ENCODE peak calls at places on chromosomes 11 and 22, in ten cellular contexts. Y, L, Z, M, H, J, B, A, E and G are unnamed samples.

GRCh38 chr22:41429232-41429945 is 17.2 kb downstream of the TOB2 start:
- DNase-seq in Y (no peak), L (no peak), Z (no peak), M (no peak), H (no peak), J (no peak), B (no peak), A (peak; percentile 69), E (no peak), G (no peak)

GRCh38 chr11:57434640-57435546 is 8.0 kb upstream of the SLC43A3 start:
- DNase-seq in Y (no peak), L (no peak), Z (peak; percentile 95), M (no peak), H (no peak), J (no peak), B (no peak), A (peak; percentile 97), E (peak; percentile 53), G (no peak)

GRCh38 chr11:393219-394033 is 583 bp upstream of the PKP3 start:
- DNase-seq in Y (no peak), L (no peak), Z (peak; percentile 72), M (no peak), H (no peak), J (no peak), B (no peak), A (peak; percentile 85), E (peak; percentile 53), G (no peak)

GRCh38 chr11:2885017-2885675 is 429 bp downstream of the CDKN1C start:
- DNase-seq in Y (no peak), L (no peak), Z (peak; percentile 65), M (no peak), H (peak; percentile 88), J (peak; percentile 50), B (peak; percentile 32), A (no peak), E (no peak), G (peak; percentile 96)

GRCh38 chr22:48071828-48072227 is 1309.4 kb downstream of the TBC1D22A start:
- DNase-seq in Y (no peak), L (no peak), Z (no peak), M (no peak), H (no peak), J (no peak), B (no peak), A (no peak), E (no peak), G (no peak)

GRCh38 chr11:66867425-66868040 is 10.7 kb downstream of the LRFN4 start:
- DNase-seq in Y (no peak), L (no peak), Z (no peak), M (no peak), H (no peak), J (no peak), B (no peak), A (no peak), E (no peak), G (no peak)

GRCh38 chr11:9600651-9601040 is 27.2 kb downstream of the WEE1 start:
- DNase-seq in Y (no peak), L (no peak), Z (no peak), M (no peak), H (no peak), J (no peak), B (no peak), A (peak; percentile 97), E (no peak), G (no peak)

GRCh38 chr22:36252754-36253522 is at the start of gene APOL1:
- DNase-seq in Y (no peak), L (no peak), Z (peak; percentile 39), M (no peak), H (no peak), J (peak; percentile 46), B (no peak), A (peak; percentile 56), E (no peak), G (no peak)

GRCh38 chr11:69434341-69434960 is 47.0 kb upstream of the LINC01488 start:
- DNase-seq in Y (no peak), L (no peak), Z (no peak), M (no peak), H (peak; percentile 56), J (no peak), B (no peak), A (no peak), E (no peak), G (no peak)

GRCh38 chr22:43432883-43433415 is 21.1 kb downstream of the MPPED1 start:
- DNase-seq in Y (no peak), L (no peak), Z (no peak), M (no peak), H (no peak), J (no peak), B (no peak), A (no peak), E (no peak), G (no peak)

GRCh38 chr11:86798988-86799387 is 1.4 kb upstream of the PRSS23 start:
- DNase-seq in Y (no peak), L (no peak), Z (peak; percentile 87), M (no peak), H (no peak), J (no peak), B (no peak), A (peak; percentile 73), E (peak; percentile 78), G (no peak)

GRCh38 chr22:40224702-40225101 is 47.0 kb downstream of the TNRC6B start:
- DNase-seq in Y (no peak), L (no peak), Z (no peak), M (no peak), H (no peak), J (peak; percentile 51), B (peak; percentile 20), A (peak; percentile 38), E (no peak), G (no peak)

GRCh38 chr11:63916837-63917684 is at the start of gene RCOR2:
- DNase-seq in Y (peak; percentile 57), L (peak; percentile 81), Z (peak; percentile 92), M (peak; percentile 86), H (peak; percentile 95), J (peak; percentile 70), B (peak; percentile 39), A (peak; percentile 37), E (no peak), G (no peak)

GRCh38 chr11:115191761-115192160 is 312.5 kb downstream of the CADM1 start:
- DNase-seq in Y (no peak), L (no peak), Z (no peak), M (no peak), H (no peak), J (no peak), B (no peak), A (no peak), E (no peak), G (no peak)

GRCh38 chr11:2797741-2798361 is 87.7 kb downstream of the CDKN1C start:
- DNase-seq in Y (no peak), L (no peak), Z (no peak), M (no peak), H (no peak), J (peak; percentile 13), B (no peak), A (no peak), E (no peak), G (no peak)